ENCODE peak calls at places on chromosomes 5 and 9, in four cellular contexts. J is pancreas, B is HT-29, Q is NCI-H524. U is an unnamed sample.

GRCh38 chr9:99172129-99173091 is 49.3 kb downstream of the ALG2 start:
- DNase-seq in Q (peak), B (no peak), J (no peak), U (peak)

GRCh38 chr5:79687911-79688310 is 1.7 kb upstream of the CMYA5 start:
- DNase-seq in B (no peak), J (no peak), Q (no peak), U (no peak)

GRCh38 chr5:60436518-60436917 is 263.4 kb downstream of the DEPDC1B start:
- DNase-seq in Q (no peak), J (no peak), B (no peak), U (no peak)

GRCh38 chr9:137383453-137384115 is 39.4 kb downstream of the EXD3 start:
- DNase-seq in Q (no peak), B (no peak), J (no peak), U (no peak)

GRCh38 chr5:167296056-167296455 is 995.4 kb upstream of the WWC1 start:
- DNase-seq in B (no peak), Q (no peak), J (no peak), U (no peak)

GRCh38 chr9:4615251-4615650 is 46.8 kb upstream of the PLPP6 start:
- DNase-seq in J (no peak), Q (no peak), B (no peak), U (no peak)

GRCh38 chr5:56170557-56170956 is 62.6 kb downstream of the ANKRD55 start:
- DNase-seq in J (peak), B (no peak), Q (no peak), U (no peak)

GRCh38 chr9:87435189-87435880 is 62.3 kb upstream of the DAPK1 start:
- DNase-seq in Q (no peak), B (no peak), J (no peak), U (no peak)

GRCh38 chr5:62779010-62779422 is 200.4 kb downstream of the LRRC70 start:
- DNase-seq in J (no peak), B (peak), Q (peak), U (no peak)

GRCh38 chr5:98307811-98308210 is 465.7 kb upstream of the RGMB start:
- DNase-seq in Q (no peak), B (no peak), J (no peak), U (no peak)

GRCh38 chr5:167898361-167899042 is 392.9 kb upstream of the WWC1 start:
- DNase-seq in B (no peak), J (no peak), Q (no peak), U (no peak)

GRCh38 chr5:53411388-53411787 is 69.0 kb upstream of the FST start:
- DNase-seq in J (no peak), Q (no peak), B (no peak), U (no peak)

GRCh38 chr9:117400131-117400530 is 14.7 kb downstream of the ASTN2 start:
- DNase-seq in Q (peak), B (peak), J (peak), U (peak)

GRCh38 chr5:136054133-136054996 is 25.6 kb downstream of the TGFBI start:
- DNase-seq in J (no peak), Q (no peak), B (no peak), U (no peak)

GRCh38 chr5:72523960-72524582 is 16.9 kb upstream of the ZNF366 start:
- DNase-seq in J (no peak), B (peak), Q (peak), U (no peak)

GRCh38 chr5:24110019-24110615 is 534.7 kb downstream of the CDH10 start:
- DNase-seq in Q (peak), J (no peak), B (peak), U (peak)

GRCh38 chr9:133221177-133221809 is 12.2 kb upstream of the OBP2B start:
- DNase-seq in B (no peak), J (no peak), Q (no peak), U (no peak)

GRCh38 chr9:96020822-96021615 is 145.5 kb downstream of the ERCC6L2 start:
- DNase-seq in Q (peak), B (no peak), J (peak), U (no peak)

GRCh38 chr5:91359957-91360609 is 23.0 kb downstream of the ARRDC3 start:
- DNase-seq in J (no peak), Q (no peak), B (no peak), U (no peak)

GRCh38 chr9:69090943-69091342 is 55.4 kb downstream of the FXN start:
- DNase-seq in J (no peak), Q (no peak), B (no peak), U (no peak)

GRCh38 chr5:101424530-101425175 is 521.6 kb upstream of the ST8SIA4 start:
- DNase-seq in B (no peak), J (no peak), Q (no peak), U (peak)

GRCh38 chr9:126297656-126298318 is 28.8 kb upstream of the MVB12B start:
- DNase-seq in J (no peak), B (no peak), Q (no peak), U (no peak)

GRCh38 chr9:94149696-94150095 is 65.4 kb downstream of the PTPDC1 start:
- DNase-seq in J (no peak), B (no peak), Q (no peak), U (no peak)

U was measured in DMS153.